ENCODE peak calls at places on chromosomes 3 and 15, in five cellular contexts. H is skeletal muscle cell; F is activated CD4-positive, alpha-beta T cell treated with anti-CD3 and anti-CD28 coated beads, Interleukin-2, amount 50 U/mL, for 48 hours; Y is T-cell; N is omental fat pad. W is an unnamed sample.

GRCh38 chr15:42182328-42182901 is 25.7 kb downstream of the VPS39 start:
- DNase-seq in H (no peak), Y (no peak), N (no peak), F (no peak), W (no peak)

GRCh38 chr3:134368751-134369105 is 5.5 kb downstream of the AMOTL2 start:
- DNase-seq in Y (no peak), N (no peak), H (no peak), F (no peak), W (no peak)

GRCh38 chr3:87706176-87706575 is 352.6 kb downstream of the CGGBP1 start:
- DNase-seq in Y (no peak), F (no peak), N (no peak), H (no peak), W (peak)

GRCh38 chr15:81296673-81297072 is 27.3 kb downstream of the STARD5 start:
- DNase-seq in Y (peak), H (no peak), F (peak), N (no peak), W (peak)

GRCh38 chr3:116927918-116928317 is 218.3 kb downstream of the TUSC7 start:
- DNase-seq in F (no peak), Y (no peak), H (no peak), N (no peak), W (no peak)

GRCh38 chr3:151770941-151771340 is 37.2 kb downstream of the AADACL2 start:
- DNase-seq in H (peak), Y (no peak), N (no peak), F (no peak), W (peak)

GRCh38 chr3:176799675-176800074 is 397.6 kb downstream of the TBL1XR1 start:
- DNase-seq in N (no peak), Y (no peak), H (no peak), F (no peak), W (no peak)

GRCh38 chr3:131360191-131360590 is 21.4 kb upstream of the NUDT16 start:
- DNase-seq in Y (no peak), F (no peak), H (no peak), N (no peak), W (no peak)

GRCh38 chr3:39809995-39810595 is 686 bp downstream of the MYRIP start:
- DNase-seq in F (no peak), H (no peak), N (no peak), Y (no peak), W (no peak)

GRCh38 chr3:38015485-38015884 is 14.0 kb downstream of the PLCD1 start:
- DNase-seq in F (no peak), H (no peak), Y (no peak), N (no peak), W (no peak)

GRCh38 chr15:64209680-64210334 is 47.0 kb upstream of the PPIB start:
- DNase-seq in F (no peak), Y (no peak), N (no peak), H (no peak), W (peak)

GRCh38 chr15:37034392-37034791 is 66.0 kb downstream of the MEIS2 start:
- DNase-seq in Y (no peak), F (no peak), N (no peak), H (no peak), W (no peak)

GRCh38 chr15:100241572-100242479 is 99.9 kb downstream of the ADAMTS17 start:
- DNase-seq in H (no peak), F (no peak), Y (no peak), N (no peak), W (peak)

GRCh38 chr15:65769482-65769881 is 22.6 kb downstream of the DENND4A start:
- DNase-seq in F (no peak), H (no peak), Y (no peak), N (no peak), W (no peak)

GRCh38 chr3:42979044-42979962 is at the start of gene GASK1A:
- DNase-seq in Y (peak), F (peak), H (no peak), N (no peak), W (peak)

GRCh38 chr15:101537681-101538080 is 48.2 kb upstream of the PCSK6 start:
- DNase-seq in H (no peak), Y (no peak), N (no peak), F (no peak), W (peak)

GRCh38 chr3:160027541-160028195 is 39.0 kb downstream of the IL12A start:
- DNase-seq in F (peak), N (no peak), H (peak), Y (no peak), W (peak)

GRCh38 chr15:90213818-90214204 is 12.7 kb downstream of the SEMA4B start:
- DNase-seq in F (no peak), Y (no peak), H (no peak), N (no peak), W (no peak)

GRCh38 chr3:63514678-63515077 is 137.8 kb upstream of the SNTN start:
- DNase-seq in Y (no peak), H (no peak), N (no peak), F (no peak), W (no peak)

W was measured in NB4.